ENCODE peak calls at places on chromosomes 12 and 14, in nine cellular contexts. One of them, this sample, is unnamed.

GRCh38 chr12:80230068-80230467 is 130.7 kb downstream of the OTOGL start:
- DNase-seq in foreskin fibroblast: no peak
- DNase-seq in heart left ventricle: no peak
- DNase-seq in SJSA1: no peak
- DNase-seq in psoas muscle: no peak
- DNase-seq in Panc1: no peak
- DNase-seq in CD4-positive, alpha-beta memory T cell: no peak
- DNase-seq in aorta: no peak
- DNase-seq in ovary: no peak
- DNase-seq in this sample: no peak

GRCh38 chr12:19165446-19165845 is 35.9 kb downstream of the PLEKHA5 start:
- DNase-seq in Panc1: no peak
- DNase-seq in heart left ventricle: no peak
- DNase-seq in ovary: no peak
- DNase-seq in SJSA1: no peak
- DNase-seq in psoas muscle: no peak
- DNase-seq in CD4-positive, alpha-beta memory T cell: no peak
- DNase-seq in foreskin fibroblast: no peak
- DNase-seq in aorta: no peak
- DNase-seq in this sample: no peak

GRCh38 chr12:130201037-130201436 is 38.8 kb downstream of the FZD10 start:
- DNase-seq in foreskin fibroblast: no peak
- DNase-seq in SJSA1: no peak
- DNase-seq in Panc1: no peak
- DNase-seq in CD4-positive, alpha-beta memory T cell: no peak
- DNase-seq in ovary: no peak
- DNase-seq in psoas muscle: no peak
- DNase-seq in aorta: no peak
- DNase-seq in heart left ventricle: no peak
- DNase-seq in this sample: no peak

GRCh38 chr14:31945074-31945613 is 132.0 kb upstream of the ARHGAP5 start:
- DNase-seq in heart left ventricle: no peak
- DNase-seq in Panc1: no peak
- DNase-seq in foreskin fibroblast: no peak
- DNase-seq in psoas muscle: no peak
- DNase-seq in aorta: no peak
- DNase-seq in SJSA1: no peak
- DNase-seq in CD4-positive, alpha-beta memory T cell: peak
- DNase-seq in ovary: no peak
- DNase-seq in this sample: no peak

GRCh38 chr14:35865611-35866010 is 39.5 kb downstream of the BRMS1L start:
- DNase-seq in Panc1: no peak
- DNase-seq in heart left ventricle: no peak
- DNase-seq in ovary: no peak
- DNase-seq in SJSA1: no peak
- DNase-seq in foreskin fibroblast: no peak
- DNase-seq in CD4-positive, alpha-beta memory T cell: no peak
- DNase-seq in psoas muscle: no peak
- DNase-seq in aorta: no peak
- DNase-seq in this sample: no peak

GRCh38 chr14:94558842-94559241 is 2.4 kb upstream of the SERPINA4 start:
- DNase-seq in foreskin fibroblast: no peak
- DNase-seq in ovary: no peak
- DNase-seq in SJSA1: no peak
- DNase-seq in heart left ventricle: no peak
- DNase-seq in aorta: no peak
- DNase-seq in Panc1: no peak
- DNase-seq in CD4-positive, alpha-beta memory T cell: no peak
- DNase-seq in psoas muscle: no peak
- DNase-seq in this sample: no peak

GRCh38 chr12:70365398-70365647 is 767 bp upstream of the KCNMB4 start:
- DNase-seq in ovary: no peak
- DNase-seq in Panc1: no peak
- DNase-seq in heart left ventricle: no peak
- DNase-seq in psoas muscle: no peak
- DNase-seq in foreskin fibroblast: no peak
- DNase-seq in CD4-positive, alpha-beta memory T cell: no peak
- DNase-seq in aorta: no peak
- DNase-seq in SJSA1: no peak
- DNase-seq in this sample: no peak

GRCh38 chr12:68450947-68451260 is 118.7 kb upstream of the MDM1 start:
- DNase-seq in CD4-positive, alpha-beta memory T cell: no peak
- DNase-seq in ovary: no peak
- DNase-seq in aorta: no peak
- DNase-seq in SJSA1: no peak
- DNase-seq in psoas muscle: no peak
- DNase-seq in Panc1: no peak
- DNase-seq in heart left ventricle: no peak
- DNase-seq in foreskin fibroblast: no peak
- DNase-seq in this sample: no peak

GRCh38 chr14:81382517-81383225 is 17.5 kb downstream of the STON2 start:
- DNase-seq in psoas muscle: no peak
- DNase-seq in foreskin fibroblast: no peak
- DNase-seq in CD4-positive, alpha-beta memory T cell: no peak
- DNase-seq in Panc1: no peak
- DNase-seq in ovary: no peak
- DNase-seq in aorta: no peak
- DNase-seq in heart left ventricle: no peak
- DNase-seq in SJSA1: no peak
- DNase-seq in this sample: no peak

DNA sequence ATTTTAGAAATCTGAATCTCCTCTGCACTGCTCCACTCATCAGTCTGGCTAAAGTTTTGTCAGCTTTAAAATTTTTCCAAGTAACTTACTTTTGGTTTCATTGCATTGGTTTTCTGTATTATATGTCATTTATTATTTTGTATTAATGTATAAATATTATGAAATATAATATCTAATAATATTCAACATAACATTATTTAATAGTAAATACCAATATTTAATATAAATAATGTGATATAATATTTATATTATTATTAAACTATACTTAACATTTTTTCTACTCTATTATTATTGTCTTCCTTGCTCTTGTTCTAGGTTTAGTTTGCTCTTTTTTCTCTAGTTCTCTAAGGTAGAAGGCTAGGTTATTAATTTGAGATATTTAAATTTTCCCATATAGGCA is 512.1 kb downstream of the AACS start:
- DNase-seq in aorta: no peak
- DNase-seq in SJSA1: no peak
- DNase-seq in heart left ventricle: no peak
- DNase-seq in foreskin fibroblast: no peak
- DNase-seq in Panc1: no peak
- DNase-seq in CD4-positive, alpha-beta memory T cell: no peak
- DNase-seq in psoas muscle: no peak
- DNase-seq in ovary: no peak
- DNase-seq in this sample: no peak
- H3K4me3 ChIP-seq in aorta: no peak
- H3K4me3 ChIP-seq in SJSA1: no peak
- H3K4me3 ChIP-seq in heart left ventricle: no peak
- H3K4me3 ChIP-seq in foreskin fibroblast: no peak
- H3K4me3 ChIP-seq in Panc1: no peak
- H3K4me3 ChIP-seq in CD4-positive, alpha-beta memory T cell: no peak
- H3K4me3 ChIP-seq in psoas muscle: no peak
- H3K4me3 ChIP-seq in ovary: no peak
- H3K4me3 ChIP-seq in this sample: no peak

GRCh38 chr12:54053625-54054441 is at the start of gene HOXC4:
- DNase-seq in heart left ventricle: no peak
- DNase-seq in psoas muscle: no peak
- DNase-seq in ovary: peak
- DNase-seq in SJSA1: peak
- DNase-seq in aorta: peak
- DNase-seq in Panc1: no peak
- DNase-seq in foreskin fibroblast: no peak
- DNase-seq in CD4-positive, alpha-beta memory T cell: no peak
- DNase-seq in this sample: no peak

GRCh38 chr12:54051081-54051912 is 2.3 kb upstream of the HOXC4 start:
- DNase-seq in SJSA1: no peak
- DNase-seq in heart left ventricle: no peak
- DNase-seq in psoas muscle: no peak
- DNase-seq in foreskin fibroblast: no peak
- DNase-seq in CD4-positive, alpha-beta memory T cell: no peak
- DNase-seq in ovary: no peak
- DNase-seq in aorta: no peak
- DNase-seq in Panc1: no peak
- DNase-seq in this sample: no peak

GRCh38 chr12:54052745-54053624 is 650 bp upstream of the HOXC4 start:
- DNase-seq in Panc1: no peak
- DNase-seq in SJSA1: peak
- DNase-seq in CD4-positive, alpha-beta memory T cell: no peak
- DNase-seq in foreskin fibroblast: no peak
- DNase-seq in aorta: peak
- DNase-seq in psoas muscle: no peak
- DNase-seq in heart left ventricle: no peak
- DNase-seq in ovary: peak
- DNase-seq in this sample: no peak

GRCh38 chr12:54050479-54050805 is 3.2 kb upstream of the HOXC4 start:
- DNase-seq in foreskin fibroblast: no peak
- DNase-seq in CD4-positive, alpha-beta memory T cell: no peak
- DNase-seq in Panc1: no peak
- DNase-seq in SJSA1: no peak
- DNase-seq in aorta: no peak
- DNase-seq in ovary: no peak
- DNase-seq in psoas muscle: no peak
- DNase-seq in heart left ventricle: no peak
- DNase-seq in this sample: no peak

DNA sequence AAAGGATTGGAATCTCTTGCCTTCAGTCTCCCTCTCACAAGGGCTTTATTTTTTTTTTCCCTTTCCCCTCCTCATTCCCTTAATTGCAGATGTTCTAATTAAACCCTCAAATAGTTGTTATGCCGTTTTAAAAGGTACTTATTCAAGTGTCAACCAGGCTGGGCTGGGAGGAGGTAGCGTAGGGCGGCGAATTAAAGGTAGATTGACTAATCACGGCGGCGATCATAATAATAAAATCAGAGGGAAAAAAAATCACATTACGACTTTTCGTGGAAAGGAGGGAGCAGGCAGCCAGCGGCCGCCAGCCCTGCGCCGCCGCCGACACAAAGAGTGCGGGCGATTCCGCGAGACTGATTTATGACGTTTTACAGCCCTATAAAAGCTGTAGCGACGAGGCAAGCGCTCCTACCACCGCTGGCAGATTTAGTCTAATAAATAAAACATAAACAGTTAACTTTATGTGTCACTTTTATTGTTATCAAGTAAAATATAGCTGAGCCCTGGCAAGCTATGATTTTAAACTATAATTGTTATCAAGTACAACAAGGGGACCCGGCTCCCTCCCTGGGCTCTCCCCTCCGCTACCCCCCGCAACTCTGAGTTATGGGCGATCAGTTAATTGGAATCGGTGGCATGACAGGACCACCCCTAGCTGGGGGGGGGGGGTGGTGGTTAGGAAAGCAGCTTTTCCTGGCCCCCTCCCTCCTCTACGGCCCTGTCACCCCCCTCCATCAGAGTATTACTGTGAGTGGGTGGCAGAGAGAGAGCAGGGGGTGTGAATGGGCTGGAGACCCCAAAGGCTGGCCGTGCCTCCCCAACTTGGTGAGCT is 1.5 kb upstream of the HOXC4 start:
- DNase-seq in Panc1: no peak
- DNase-seq in ovary: no peak
- DNase-seq in SJSA1: no peak
- DNase-seq in aorta: no peak
- DNase-seq in CD4-positive, alpha-beta memory T cell: no peak
- DNase-seq in heart left ventricle: no peak
- DNase-seq in foreskin fibroblast: no peak
- DNase-seq in psoas muscle: no peak
- DNase-seq in this sample: no peak
- H3K4me3 ChIP-seq in Panc1: no peak
- H3K4me3 ChIP-seq in ovary: no peak
- H3K4me3 ChIP-seq in SJSA1: no peak
- H3K4me3 ChIP-seq in aorta: no peak
- H3K4me3 ChIP-seq in CD4-positive, alpha-beta memory T cell: no peak
- H3K4me3 ChIP-seq in heart left ventricle: no peak
- H3K4me3 ChIP-seq in foreskin fibroblast: no peak
- H3K4me3 ChIP-seq in psoas muscle: no peak
- H3K4me3 ChIP-seq in this sample: no peak

GRCh38 chr14:68178282-68178681 is 358.7 kb downstream of the RAD51B start:
- DNase-seq in SJSA1: no peak
- DNase-seq in psoas muscle: no peak
- DNase-seq in ovary: no peak
- DNase-seq in aorta: no peak
- DNase-seq in Panc1: no peak
- DNase-seq in foreskin fibroblast: no peak
- DNase-seq in heart left ventricle: no peak
- DNase-seq in CD4-positive, alpha-beta memory T cell: no peak
- DNase-seq in this sample: no peak
- H3K4me3 ChIP-seq in SJSA1: no peak
- H3K4me3 ChIP-seq in psoas muscle: no peak
- H3K4me3 ChIP-seq in ovary: no peak
- H3K4me3 ChIP-seq in aorta: no peak
- H3K4me3 ChIP-seq in Panc1: no peak
- H3K4me3 ChIP-seq in foreskin fibroblast: no peak
- H3K4me3 ChIP-seq in heart left ventricle: no peak
- H3K4me3 ChIP-seq in CD4-positive, alpha-beta memory T cell: no peak
- H3K4me3 ChIP-seq in this sample: no peak

GRCh38 chr12:66679441-66680069 is 679 bp upstream of the GRIP1 start:
- DNase-seq in aorta: no peak
- DNase-seq in ovary: no peak
- DNase-seq in psoas muscle: no peak
- DNase-seq in CD4-positive, alpha-beta memory T cell: no peak
- DNase-seq in foreskin fibroblast: no peak
- DNase-seq in Panc1: no peak
- DNase-seq in SJSA1: no peak
- DNase-seq in heart left ventricle: no peak
- DNase-seq in this sample: no peak
- H3K4me3 ChIP-seq in aorta: no peak
- H3K4me3 ChIP-seq in ovary: no peak
- H3K4me3 ChIP-seq in psoas muscle: peak
- H3K4me3 ChIP-seq in CD4-positive, alpha-beta memory T cell: no peak
- H3K4me3 ChIP-seq in foreskin fibroblast: no peak
- H3K4me3 ChIP-seq in Panc1: no peak
- H3K4me3 ChIP-seq in SJSA1: no peak
- H3K4me3 ChIP-seq in heart left ventricle: no peak
- H3K4me3 ChIP-seq in this sample: no peak

DNA sequence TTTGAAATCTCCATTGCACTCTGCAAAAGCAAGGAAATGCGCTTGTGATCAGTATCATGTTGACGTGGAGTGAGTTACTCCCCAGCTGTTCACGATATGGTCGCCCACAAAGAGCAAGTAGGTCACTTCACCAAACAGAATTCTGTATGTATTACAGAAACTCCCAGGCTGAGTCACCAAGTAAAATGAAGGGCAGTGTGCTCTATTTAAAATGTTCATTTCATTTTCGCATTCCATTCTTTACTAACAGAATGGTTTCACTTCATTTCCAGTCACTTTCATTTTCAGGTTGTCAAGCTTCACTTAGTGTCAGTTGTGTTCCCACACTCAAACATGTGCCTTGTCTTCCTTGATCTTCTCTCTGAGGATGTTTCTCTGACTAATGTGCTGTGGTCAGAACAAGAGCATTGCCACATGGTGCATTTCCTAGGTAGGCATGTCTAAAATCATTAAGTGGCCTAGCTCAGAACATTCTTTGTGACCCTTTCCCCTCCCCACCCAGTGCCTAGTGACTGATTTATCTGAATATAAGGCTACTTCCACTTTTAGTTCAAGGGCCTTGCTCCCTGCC is 391.2 kb downstream of the RAD51B start:
- DNase-seq in aorta: no peak
- DNase-seq in heart left ventricle: no peak
- DNase-seq in foreskin fibroblast: peak
- DNase-seq in SJSA1: peak
- DNase-seq in psoas muscle: no peak
- DNase-seq in ovary: no peak
- DNase-seq in CD4-positive, alpha-beta memory T cell: peak
- DNase-seq in Panc1: no peak
- DNase-seq in this sample: no peak
- H3K4me3 ChIP-seq in aorta: no peak
- H3K4me3 ChIP-seq in heart left ventricle: no peak
- H3K4me3 ChIP-seq in foreskin fibroblast: no peak
- H3K4me3 ChIP-seq in SJSA1: peak
- H3K4me3 ChIP-seq in psoas muscle: peak
- H3K4me3 ChIP-seq in ovary: no peak
- H3K4me3 ChIP-seq in CD4-positive, alpha-beta memory T cell: peak
- H3K4me3 ChIP-seq in Panc1: no peak
- H3K4me3 ChIP-seq in this sample: peak

This sample was measured in lower lobe of right lung.